ENCODE peak calls at places on chromosomes 16 and 17, in seven cellular contexts. O, J, D, X, Q, U and T are unnamed samples.

GRCh38 chr17:64146418-64147109 is 16.6 kb upstream of the ERN1 start:
- DNase-seq in D (peak; percentile 76), O (peak; percentile 31), Q (peak; percentile 85), U (peak; percentile 87), J (peak; percentile 70), X (peak; percentile 53), T (peak; percentile 44)

GRCh38 chr17:2289878-2290478 is 13.6 kb downstream of the SMG6 start:
- DNase-seq in O (no peak), D (no peak), J (no peak), U (no peak), Q (no peak), X (no peak), T (peak; percentile 48)

GRCh38 chr16:87366288-87366687 is 17.3 kb downstream of the FBXO31 start:
- DNase-seq in D (peak; percentile 76), U (no peak), O (no peak), X (no peak), Q (peak; percentile 31), J (no peak), T (no peak)

GRCh38 chr17:18920911-18921441 is 31.0 kb upstream of the SLC5A10 start:
- DNase-seq in D (no peak), U (peak; percentile 76), Q (no peak), O (no peak), X (no peak), J (no peak), T (no peak)

GRCh38 chr16:71479420-71479819 is 9.7 kb downstream of the ZNF19 start:
- DNase-seq in X (peak; percentile 10), U (peak; percentile 35), J (peak; percentile 33), D (no peak), O (no peak), Q (no peak), T (no peak)

GRCh38 chr16:63749256-63749655 is 1372.6 kb downstream of the CDH11 start:
- DNase-seq in O (no peak), Q (no peak), D (no peak), U (peak; percentile 38), J (no peak), X (no peak), T (no peak)

GRCh38 chr17:36977568-36977967 is 28.8 kb downstream of the AATF start:
- DNase-seq in J (no peak), D (no peak), X (no peak), Q (no peak), O (no peak), U (no peak), T (no peak)

GRCh38 chr16:54236761-54237160 is 49.8 kb downstream of the IRX3 start:
- DNase-seq in U (no peak), X (no peak), Q (no peak), D (no peak), O (no peak), J (no peak), T (no peak)

GRCh38 chr16:30142672-30143346 is 19.8 kb upstream of the MAPK3 start:
- DNase-seq in J (peak; percentile 19), Q (no peak), X (no peak), O (no peak), U (no peak), D (no peak), T (peak; percentile 59)

GRCh38 chr17:34257299-34257985 is 2.4 kb downstream of the CCL2 start:
- DNase-seq in Q (no peak), O (no peak), U (no peak), J (no peak), D (no peak), X (no peak), T (no peak)

GRCh38 chr16:69179255-69180010 is 7.5 kb upstream of the SNTB2 start:
- DNase-seq in Q (peak; percentile 75), J (peak; percentile 58), D (peak; percentile 71), U (peak; percentile 43), X (no peak), O (no peak), T (no peak)

GRCh38 chr16:49952386-49952785 is 72.6 kb upstream of the CNEP1R1 start:
- DNase-seq in Q (no peak), U (peak; percentile 24), X (no peak), D (no peak), O (no peak), J (no peak), T (no peak)

GRCh38 chr17:37084375-37084774 is 135.6 kb downstream of the AATF start:
- DNase-seq in J (no peak), U (no peak), O (no peak), Q (no peak), D (no peak), X (no peak), T (no peak)

GRCh38 chr17:9144502-9145233 is 123.4 kb downstream of the NTN1 start:
- DNase-seq in U (no peak), D (no peak), O (no peak), X (no peak), J (no peak), Q (no peak), T (no peak)

GRCh38 chr17:64128787-64129514 is 993 bp downstream of the ERN1 start:
- DNase-seq in X (no peak), U (peak; percentile 42), O (peak; percentile 69), J (no peak), D (peak; percentile 63), Q (no peak), T (no peak)

GRCh38 chr17:73952136-73952497 is 251.4 kb upstream of the RPL38 start:
- DNase-seq in Q (no peak), U (no peak), X (peak; percentile 63), D (no peak), O (no peak), J (peak; percentile 53), T (no peak)

GRCh38 chr17:44010966-44011647 is 3.7 kb downstream of the TMEM101 start:
- DNase-seq in O (no peak), D (peak; percentile 12), X (no peak), U (no peak), J (no peak), Q (no peak), T (no peak)

GRCh38 chr17:40615295-40615988 is 32.2 kb downstream of the SMARCE1 start:
- DNase-seq in Q (peak; percentile 71), O (peak; percentile 91), J (peak; percentile 65), D (no peak), X (peak; percentile 44), U (peak; percentile 50), T (peak; percentile 84)

GRCh38 chr16:71230122-71230845 is at the start of gene HYDIN:
- DNase-seq in D (peak; percentile 57), J (peak; percentile 92), X (peak; percentile 94), U (peak; percentile 31), Q (no peak), O (peak; percentile 78), T (no peak)

GRCh38 chr17:77049440-77049839 is 91.3 kb upstream of the SEC14L1 start:
- DNase-seq in O (no peak), Q (no peak), D (no peak), J (no peak), U (peak; percentile 37), X (no peak), T (no peak)

GRCh38 chr17:30005709-30006320 is 64.4 kb downstream of the EFCAB5 start:
- DNase-seq in J (no peak), X (no peak), O (no peak), D (no peak), U (peak; percentile 52), Q (no peak), T (no peak)

GRCh38 chr17:78697846-78698343 is 84.2 kb downstream of the CYTH1 start:
- DNase-seq in Q (no peak), O (no peak), X (no peak), D (no peak), J (no peak), U (no peak), T (no peak)

GRCh38 chr16:87826798-87827587 is 42.3 kb downstream of the SLC7A5 start:
- DNase-seq in U (no peak), Q (no peak), J (no peak), X (no peak), D (no peak), O (no peak), T (no peak)

GRCh38 chr17:7352559-7352889 is 562 bp downstream of the KCTD11 start:
- DNase-seq in O (no peak), X (no peak), U (no peak), Q (no peak), D (no peak), J (no peak), T (no peak)

GRCh38 chr17:7354262-7354781 is 634 bp upstream of the TMEM95 start:
- DNase-seq in O (no peak), J (no peak), U (peak; percentile 100), D (no peak), X (no peak), Q (no peak), T (no peak)

GRCh38 chr17:7355053-7355452 is at the start of gene TMEM95:
- DNase-seq in J (peak; percentile 53), U (peak; percentile 41), D (peak; percentile 62), Q (peak; percentile 64), X (no peak), O (no peak), T (no peak)

GRCh38 chr17:7352910-7353635 is 1.1 kb downstream of the KCTD11 start:
- DNase-seq in X (no peak), Q (no peak), U (no peak), D (peak; percentile 64), J (no peak), O (no peak), T (no peak)

GRCh38 chr17:7351665-7352558 is at the start of gene KCTD11:
- DNase-seq in Q (peak; percentile 95), J (peak; percentile 58), X (peak; percentile 90), O (peak; percentile 96), D (peak; percentile 95), U (peak; percentile 91), T (peak; percentile 96)
- TF ChIP-seq CTCF in Q (peak; percentile 65), J (peak; percentile 30), X (peak; percentile 64), O (peak; percentile 60), D (no peak), U (peak; percentile 87), T (peak; percentile 51)

DNA sequence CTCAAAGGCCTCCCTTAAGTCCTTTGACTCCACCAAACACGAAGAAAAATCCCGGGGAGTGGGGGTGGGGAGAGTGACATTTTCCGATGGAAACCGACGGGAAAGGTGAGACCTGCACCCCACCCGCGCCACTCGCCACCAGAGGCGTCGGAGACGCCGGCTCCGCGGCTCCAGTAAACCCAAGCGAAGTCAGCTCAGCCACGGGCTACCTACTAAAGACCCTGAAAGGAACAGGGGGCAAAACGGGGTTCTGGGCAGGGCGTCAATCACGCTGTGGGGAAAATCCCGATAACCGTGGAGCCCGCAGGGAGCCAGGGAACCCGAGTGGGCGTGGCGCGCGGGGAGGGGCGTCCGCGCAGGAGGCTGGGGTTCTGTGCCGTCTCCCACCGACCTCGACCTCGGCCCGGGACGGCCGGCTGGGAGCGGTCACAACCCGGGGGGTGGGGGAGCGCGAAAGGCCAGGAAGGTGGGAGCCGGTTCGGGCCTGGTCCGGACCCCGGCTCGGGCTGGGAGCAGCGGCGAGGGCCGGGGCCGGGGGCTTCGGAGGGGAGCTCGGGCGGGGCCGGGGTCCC is 565 bp downstream of the WDR45B start:
- DNase-seq in O (peak; percentile 56), Q (peak; percentile 73), U (no peak), D (peak; percentile 76), J (peak; percentile 38), X (peak; percentile 60), T (peak; percentile 64)
- TF ChIP-seq CTCF in O (no peak), Q (no peak), U (peak; percentile 23), D (no peak), J (no peak), X (no peak), T (no peak)

GRCh38 chr16:47045023-47045422 is 71.5 kb upstream of the DNAJA2 start:
- DNase-seq in J (no peak), X (no peak), D (no peak), Q (no peak), U (no peak), O (no peak), T (no peak)
- TF ChIP-seq CTCF in J (no peak), X (no peak), D (no peak), Q (no peak), U (no peak), O (no peak), T (no peak)

GRCh38 chr16:62363451-62363850 is 327.2 kb upstream of the CDH8 start:
- DNase-seq in X (no peak), O (no peak), U (no peak), Q (no peak), J (no peak), D (no peak), T (no peak)
- TF ChIP-seq CTCF in X (peak; percentile 10), O (no peak), U (no peak), Q (no peak), J (peak; percentile 55), D (no peak), T (no peak)